ENCODE peak calls at places on chromosomes 11 and 22, in nine cellular contexts. N is heart left ventricle; R is sigmoid colon; D is CD8-positive, alpha-beta T cell; O is lower lobe of right lung; J is neural progenitor cell; Z is astrocyte; K is esophagus muscularis mucosa; X is endothelial cell of umbilical vein. V is an unnamed sample.

GRCh38 chr11:45662665-45663485 is 2.5 kb downstream of the CHST1 start:
- DNase-seq in N (no peak), R (peak; percentile 57), D (no peak), O (no peak), J (peak; percentile 56), Z (peak; percentile 82), K (no peak), X (peak; percentile 84), V (peak; percentile 27)

GRCh38 chr22:35892192-35892591 is 136.4 kb downstream of the RBFOX2 start:
- DNase-seq in N (no peak), R (no peak), D (no peak), O (no peak), J (no peak), Z (peak; percentile 87), K (no peak), X (peak; percentile 64), V (no peak)

GRCh38 chr11:45354976-45355705 is 69.0 kb upstream of the SYT13 start:
- DNase-seq in N (peak; percentile 89), R (peak; percentile 94), D (peak; percentile 89), O (peak; percentile 83), J (peak; percentile 94), Z (peak; percentile 55), K (peak; percentile 96), X (peak; percentile 47), V (no peak)

GRCh38 chr11:46330887-46331652 is 16.2 kb upstream of the DGKZ start:
- DNase-seq in N (no peak), R (no peak), D (peak; percentile 50), O (no peak), J (no peak), Z (no peak), K (no peak), X (no peak), V (no peak)

GRCh38 chr11:76629133-76629852 is 41.3 kb downstream of the LRRC32 start:
- DNase-seq in N (peak; percentile 76), R (peak; percentile 80), D (no peak), O (peak; percentile 65), J (no peak), Z (no peak), K (no peak), X (peak; percentile 94), V (no peak)

GRCh38 chr11:120244476-120244875 is 4.5 kb downstream of the POU2F3 start:
- DNase-seq in N (no peak), R (no peak), D (no peak), O (no peak), J (no peak), Z (peak; percentile 37), K (no peak), X (no peak), V (peak; percentile 38)

GRCh38 chr11:69746780-69747742 is 28.1 kb downstream of the FGF4 start:
- DNase-seq in N (no peak), R (no peak), D (no peak), O (no peak), J (no peak), Z (peak; percentile 18), K (no peak), X (no peak), V (no peak)

GRCh38 chr11:10293423-10294288 is at the start of gene SBF2:
- DNase-seq in N (peak; percentile 87), R (peak; percentile 95), D (peak; percentile 77), O (peak; percentile 89), J (peak; percentile 97), Z (peak; percentile 80), K (peak; percentile 95), X (peak; percentile 92), V (peak; percentile 82)

GRCh38 chr22:28799834-28800307 is 498 bp downstream of the XBP1 start:
- DNase-seq in N (peak; percentile 77), R (peak; percentile 85), D (peak; percentile 33), O (peak; percentile 83), J (peak; percentile 76), Z (peak; percentile 25), K (no peak), X (peak; percentile 68), V (peak; percentile 15)

GRCh38 chr11:122038543-122038942 is 77.5 kb downstream of the BLID start:
- DNase-seq in N (no peak), R (no peak), D (no peak), O (no peak), J (peak; percentile 12), Z (peak; percentile 96), K (no peak), X (no peak), V (peak; percentile 55)

GRCh38 chr11:117230286-117230961 is 1.4 kb downstream of the PCSK7 start:
- DNase-seq in N (no peak), R (peak; percentile 58), D (peak; percentile 48), O (no peak), J (no peak), Z (no peak), K (no peak), X (no peak), V (no peak)

GRCh38 chr11:15594607-15595006 is 479.9 kb downstream of the INSC start:
- DNase-seq in N (no peak), R (no peak), D (no peak), O (no peak), J (no peak), Z (no peak), K (no peak), X (no peak), V (no peak)

GRCh38 chr11:73710964-73711363 is 49.9 kb downstream of the RAB6A start:
- DNase-seq in N (no peak), R (no peak), D (no peak), O (no peak), J (no peak), Z (no peak), K (no peak), X (no peak), V (no peak)

GRCh38 chr11:73705053-73705452 is 55.8 kb downstream of the RAB6A start:
- DNase-seq in N (no peak), R (no peak), D (no peak), O (no peak), J (no peak), Z (no peak), K (no peak), X (no peak), V (no peak)
- H3K4me1 ChIP-seq in N (no peaks in the 10 kb centered on the region), R (no peaks in the 10 kb centered on the region), D (no peaks in the 10 kb centered on the region), O (no peaks in the 10 kb centered on the region), J (no peaks in the 10 kb centered on the region), Z (no peaks in the 10 kb centered on the region), K (no peaks in the 10 kb centered on the region), X (no peaks in the 10 kb centered on the region), V (no peaks in the 10 kb centered on the region)

DNA sequence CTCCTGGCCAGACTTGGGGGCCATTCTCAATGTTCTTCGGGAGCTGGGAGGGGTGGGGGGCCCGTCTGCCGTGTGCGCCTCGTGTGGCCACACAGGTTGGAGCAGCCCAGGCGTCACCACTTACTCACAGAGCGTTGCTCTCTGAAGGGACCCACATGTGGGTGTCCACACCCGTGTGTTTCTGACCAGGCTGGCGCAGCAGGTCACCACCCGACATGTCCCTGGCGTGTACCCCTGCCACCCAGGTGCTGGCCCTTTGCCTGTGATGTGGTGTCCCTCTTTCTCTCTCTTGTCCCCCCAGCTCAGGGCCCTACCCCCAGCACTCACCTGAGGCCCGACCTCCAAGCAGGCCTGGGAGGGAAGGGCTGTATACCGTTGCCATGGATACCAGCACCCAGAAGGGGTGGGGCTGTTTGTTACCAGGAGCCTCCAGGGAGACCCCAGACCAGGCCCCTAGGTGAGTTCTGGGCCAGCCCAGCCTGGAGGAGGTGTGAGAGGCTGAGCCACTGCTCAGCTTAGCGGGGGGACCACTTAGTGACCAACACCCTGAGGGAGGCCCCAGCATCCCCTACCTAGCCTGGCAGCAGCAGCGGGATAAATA is 1.4 kb downstream of the LMNTD2 start:
- DNase-seq in N (no peak), R (no peak), D (no peak), O (no peak), J (no peak), Z (no peak), K (no peak), X (no peak), V (no peak)
- TF ChIP-seq CTCF in N (no peak), R (no peak), D (no peak), O (no peak), J (no peak), Z (no peak), K (no peak), X (no peak), V (no peak)

GRCh38 chr22:44496844-44497217 is 1.2 kb downstream of the RTL6 start:
- DNase-seq in N (no peak), R (peak; percentile 69), D (no peak), O (peak; percentile 50), J (no peak), Z (no peak), K (peak; percentile 91), X (no peak), V (no peak)

GRCh38 chr22:44495629-44496028 is 2.4 kb downstream of the RTL6 start:
- DNase-seq in N (no peak), R (no peak), D (no peak), O (no peak), J (no peak), Z (no peak), K (no peak), X (no peak), V (no peak)

GRCh38 chr22:44496305-44496704 is 1.7 kb downstream of the RTL6 start:
- DNase-seq in N (no peak), R (peak; percentile 64), D (no peak), O (peak; percentile 44), J (no peak), Z (no peak), K (peak; percentile 68), X (no peak), V (no peak)

GRCh38 chr22:44497904-44498242 is at the start of gene RTL6:
- DNase-seq in N (no peak), R (no peak), D (no peak), O (no peak), J (no peak), Z (peak; percentile 41), K (no peak), X (no peak), V (no peak)

GRCh38 chr22:44497218-44497903 is 672 bp downstream of the RTL6 start:
- DNase-seq in N (no peak), R (peak; percentile 72), D (no peak), O (no peak), J (peak; percentile 40), Z (no peak), K (peak; percentile 81), X (peak; percentile 16), V (no peak)
- H3K4me1 ChIP-seq in N (no peaks in the 10 kb centered on the region), R (peaks cover 32% of the 10 kb centered on the region), D (peaks cover 44% of the 10 kb centered on the region), O (peaks cover 7% of the 10 kb centered on the region), J (peaks cover 9% of the 10 kb centered on the region), Z (peaks cover 9% of the 10 kb centered on the region), K (peaks cover 41% of the 10 kb centered on the region), X (peaks cover 5% of the 10 kb centered on the region), V (no peaks in the 10 kb centered on the region)

DNA sequence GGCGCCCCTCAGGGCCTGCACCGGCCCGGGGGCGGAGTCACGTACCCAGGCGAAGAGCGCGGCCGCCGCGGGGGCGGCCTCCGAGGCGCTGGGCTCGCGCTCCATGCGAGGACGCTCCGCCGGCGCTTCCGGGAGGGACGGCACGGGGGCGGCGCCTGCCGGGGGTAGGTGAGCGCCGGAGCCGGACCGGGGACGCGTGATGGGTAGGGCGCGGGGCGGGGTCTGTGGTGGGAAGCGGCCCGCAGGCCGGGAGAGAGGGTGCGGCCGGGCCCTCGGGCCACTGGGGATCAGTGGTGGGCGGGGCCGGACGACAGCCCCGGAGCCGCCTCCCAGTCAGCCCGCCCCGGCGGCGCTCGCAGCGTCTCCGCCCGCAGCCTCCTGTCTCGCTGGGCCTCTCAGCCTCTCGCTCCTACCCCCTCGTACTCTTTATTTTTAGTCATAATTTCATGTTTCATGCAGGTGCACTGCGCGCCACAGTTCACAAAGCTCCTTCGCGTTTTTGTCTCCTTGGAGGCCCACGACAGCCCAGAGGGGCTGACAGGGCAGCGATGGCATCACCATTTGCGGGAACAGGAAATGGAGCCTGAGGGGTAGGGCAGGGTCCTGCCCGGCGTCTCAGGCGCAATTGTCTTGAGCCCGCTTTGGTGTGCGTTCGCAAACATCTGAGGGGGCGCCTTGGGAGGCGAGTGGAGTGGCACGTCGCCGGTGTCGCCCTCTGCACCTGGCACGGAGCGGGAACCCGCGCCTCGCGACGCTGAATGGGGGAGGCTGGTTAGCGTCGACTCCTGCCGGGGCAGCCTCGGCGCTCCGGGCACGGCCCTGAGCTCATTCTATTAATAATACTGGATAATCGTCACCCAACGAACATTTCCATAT is at the start of gene SERGEF:
- DNase-seq in N (peak; percentile 90), R (peak; percentile 95), D (peak; percentile 90), O (peak; percentile 97), J (peak; percentile 98), Z (peak; percentile 76), K (peak; percentile 96), X (peak; percentile 77), V (peak; percentile 54)
- TF ChIP-seq CTCF in N (peak; percentile 19), R (peak; percentile 10), D (peak; percentile 8), O (peak; percentile 27), J (no peak), Z (no peak), K (peak; percentile 15), X (no peak), V (peak; percentile 41)